ENCODE peak calls at places on chromosomes 1 and 21, in nine cellular contexts. Z, U, Y, C, H, S, R, O and A are unnamed samples.

GRCh38 chr1:248243204-248243603 is 12.0 kb downstream of the OR2M4 start:
- DNase-seq in Z (no peak), U (no peak), Y (no peak), C (no peak), H (no peak), S (peak), R (peak), O (peak), A (no peak)

GRCh38 chr21:41706678-41707077 is 60.2 kb downstream of the RIPK4 start:
- DNase-seq in Z (no peak), U (no peak), Y (no peak), C (no peak), H (no peak), S (no peak), R (peak), O (no peak), A (no peak)

GRCh38 chr1:52423771-52424170 is 19.4 kb downstream of the PRPF38A start:
- DNase-seq in Z (no peak), U (no peak), Y (no peak), C (no peak), H (no peak), S (no peak), R (no peak), O (no peak), A (peak)

GRCh38 chr1:230507671-230508407 is 81.7 kb upstream of the PGBD5 start:
- DNase-seq in Z (no peak), U (peak), Y (no peak), C (no peak), H (no peak), S (no peak), R (no peak), O (no peak), A (no peak)

GRCh38 chr1:43376723-43377235 is 9.0 kb upstream of the ELOVL1 start:
- DNase-seq in Z (no peak), U (no peak), Y (no peak), C (no peak), H (no peak), S (no peak), R (no peak), O (no peak), A (no peak)

GRCh38 chr1:230972855-230973271 is 5.8 kb downstream of the TTC13 start:
- DNase-seq in Z (no peak), U (no peak), Y (no peak), C (no peak), H (no peak), S (peak), R (no peak), O (no peak), A (peak)

GRCh38 chr1:244271909-244272308 is 179.8 kb downstream of the ADSS2 start:
- DNase-seq in Z (peak), U (no peak), Y (no peak), C (no peak), H (no peak), S (no peak), R (no peak), O (no peak), A (no peak)

GRCh38 chr1:207049974-207050391 is 1.0 kb downstream of the YOD1 start:
- DNase-seq in Z (no peak), U (no peak), Y (no peak), C (peak), H (no peak), S (peak), R (peak), O (no peak), A (no peak)

GRCh38 chr1:84712288-84712874 is 22.1 kb upstream of the SSX2IP start:
- DNase-seq in Z (no peak), U (no peak), Y (no peak), C (no peak), H (no peak), S (peak), R (no peak), O (no peak), A (no peak)

GRCh38 chr1:205975387-205975998 is 27.7 kb downstream of the RAB7B start:
- DNase-seq in Z (no peak), U (no peak), Y (no peak), C (no peak), H (no peak), S (no peak), R (no peak), O (no peak), A (no peak)

GRCh38 chr1:22317231-22317919 is 134.3 kb upstream of the ZBTB40 start:
- DNase-seq in Z (peak), U (no peak), Y (peak), C (peak), H (peak), S (no peak), R (no peak), O (peak), A (no peak)

GRCh38 chr1:92262516-92262915 is 36.3 kb downstream of the GLMN start:
- DNase-seq in Z (no peak), U (no peak), Y (no peak), C (no peak), H (no peak), S (no peak), R (no peak), O (no peak), A (no peak)

GRCh38 chr1:155871390-155871789 is 12.0 kb downstream of the SYT11 start:
- DNase-seq in Z (no peak), U (no peak), Y (no peak), C (no peak), H (no peak), S (peak), R (peak), O (no peak), A (no peak)

GRCh38 chr1:11339346-11340247 is 66.6 kb downstream of the UBIAD1 start:
- DNase-seq in Z (no peak), U (no peak), Y (peak), C (peak), H (no peak), S (no peak), R (peak), O (peak), A (no peak)

GRCh38 chr1:40899230-40899870 is 37.2 kb upstream of the CITED4 start:
- DNase-seq in Z (no peak), U (peak), Y (peak), C (no peak), H (no peak), S (no peak), R (peak), O (no peak), A (no peak)

GRCh38 chr1:32989160-32989894 is 24.7 kb upstream of the RNF19B start:
- DNase-seq in Z (peak), U (peak), Y (no peak), C (no peak), H (no peak), S (peak), R (peak), O (no peak), A (no peak)

GRCh38 chr1:180952657-180953013 is 39.9 kb downstream of the KIAA1614 start:
- DNase-seq in Z (no peak), U (no peak), Y (no peak), C (no peak), H (no peak), S (no peak), R (no peak), O (no peak), A (no peak)

GRCh38 chr1:40313329-40313957 is 3.6 kb downstream of the COL9A2 start:
- DNase-seq in Z (no peak), U (no peak), Y (no peak), C (no peak), H (no peak), S (no peak), R (no peak), O (no peak), A (no peak)

GRCh38 chr1:167541610-167542009 is 12.0 kb downstream of the CREG1 start:
- DNase-seq in Z (no peak), U (no peak), Y (no peak), C (no peak), H (no peak), S (no peak), R (no peak), O (no peak), A (no peak)

GRCh38 chr1:198265073-198265661 is 108.4 kb downstream of the NEK7 start:
- DNase-seq in Z (no peak), U (no peak), Y (no peak), C (no peak), H (no peak), S (peak), R (no peak), O (no peak), A (no peak)

GRCh38 chr1:85581802-85582686 is 1.5 kb downstream of the CCN1 start:
- DNase-seq in Z (peak), U (peak), Y (peak), C (peak), H (peak), S (peak), R (peak), O (peak), A (no peak)

GRCh38 chr21:43812139-43812821 is 22.9 kb downstream of the RRP1 start:
- DNase-seq in Z (no peak), U (peak), Y (no peak), C (no peak), H (no peak), S (no peak), R (no peak), O (no peak), A (no peak)

GRCh38 chr21:35179990-35180557 is 131.0 kb upstream of the RUNX1 start:
- DNase-seq in Z (no peak), U (no peak), Y (no peak), C (no peak), H (no peak), S (peak), R (no peak), O (no peak), A (no peak)

GRCh38 chr21:45997205-45997494 is 15.6 kb downstream of the COL6A1 start:
- DNase-seq in Z (peak), U (no peak), Y (no peak), C (no peak), H (no peak), S (no peak), R (no peak), O (no peak), A (no peak)

GRCh38 chr1:1006305-1007159 is 6.6 kb upstream of the HES4 start:
- DNase-seq in Z (peak), U (peak), Y (peak), C (no peak), H (no peak), S (no peak), R (peak), O (peak), A (no peak)

GRCh38 chr1:53590581-53591515 is 131.6 kb downstream of the DMRTB1 start:
- DNase-seq in Z (peak), U (no peak), Y (no peak), C (no peak), H (no peak), S (no peak), R (no peak), O (no peak), A (no peak)

GRCh38 chr1:55504306-55504706 is 289.1 kb upstream of the USP24 start:
- DNase-seq in Z (no peak), U (no peak), Y (no peak), C (no peak), H (no peak), S (no peak), R (no peak), O (no peak), A (no peak)

GRCh38 chr1:55505326-55505725 is 290.2 kb upstream of the USP24 start:
- DNase-seq in Z (no peak), U (no peak), Y (no peak), C (no peak), H (no peak), S (no peak), R (no peak), O (no peak), A (no peak)

GRCh38 chr1:55507578-55507931 is 292.4 kb upstream of the USP24 start:
- DNase-seq in Z (no peak), U (no peak), Y (no peak), C (no peak), H (no peak), S (no peak), R (no peak), O (no peak), A (no peak)

GRCh38 chr1:55503663-55504305 is 288.6 kb upstream of the USP24 start:
- DNase-seq in Z (no peak), U (no peak), Y (no peak), C (no peak), H (no peak), S (peak), R (no peak), O (no peak), A (no peak)

GRCh38 chr1:55506686-55507577 is 291.8 kb upstream of the USP24 start:
- DNase-seq in Z (no peak), U (no peak), Y (no peak), C (no peak), H (no peak), S (peak), R (no peak), O (no peak), A (no peak)
- TF ChIP-seq CTCF in Z (no peak), U (no peak), Y (no peak), C (no peak), H (no peak), S (no peak), R (no peak), O (no peak), A (no peak)

GRCh38 chr1:14435368-14436023 is 163.0 kb upstream of the KAZN start:
- DNase-seq in Z (no peak), U (no peak), Y (peak), C (no peak), H (no peak), S (no peak), R (peak), O (peak), A (no peak)
- TF ChIP-seq CTCF in Z (no peak), U (no peak), Y (peak), C (peak), H (peak), S (peak), R (no peak), O (peak), A (no peak)

GRCh38 chr1:28886731-28887417 is 27.5 kb upstream of the EPB41 start:
- DNase-seq in Z (peak), U (peak), Y (peak), C (peak), H (peak), S (peak), R (peak), O (peak), A (peak)
- TF ChIP-seq CTCF in Z (no peak), U (no peak), Y (no peak), C (no peak), H (no peak), S (no peak), R (no peak), O (no peak), A (no peak)

GRCh38 chr1:75908717-75909152 is 23.5 kb downstream of the ASB17 start:
- DNase-seq in Z (no peak), U (no peak), Y (peak), C (peak), H (peak), S (peak), R (no peak), O (peak), A (no peak)
- TF ChIP-seq CTCF in Z (no peak), U (no peak), Y (peak), C (peak), H (no peak), S (peak), R (no peak), O (peak), A (no peak)

GRCh38 chr21:39911286-39911685 is 44.0 kb downstream of the PCP4 start:
- DNase-seq in Z (peak), U (no peak), Y (no peak), C (no peak), H (no peak), S (no peak), R (no peak), O (no peak), A (no peak)
- TF ChIP-seq CTCF in Z (no peak), U (no peak), Y (peak), C (peak), H (peak), S (no peak), R (no peak), O (peak), A (no peak)